ENCODE peak calls at places on chromosome 21, in six cellular contexts. One of them, this sample, is unnamed.

GRCh38 chr21:29568020-29568419 is 269.3 kb downstream of the BACH1 start:
- DNase-seq in K562: no peak
- DNase-seq in breast epithelium: no peak
- DNase-seq in suprapubic skin: no peak
- DNase-seq in IMR-90: no peak
- DNase-seq in NB4: no peak
- DNase-seq in this sample: no peak

GRCh38 chr21:45053561-45053960 is 20.8 kb upstream of the ADARB1 start:
- DNase-seq in K562: no peak
- DNase-seq in breast epithelium: no peak
- DNase-seq in suprapubic skin: no peak
- DNase-seq in IMR-90: no peak
- DNase-seq in NB4: no peak
- DNase-seq in this sample: no peak

GRCh38 chr21:36260030-36260787 is 59.8 kb upstream of the MORC3 start:
- DNase-seq in NB4: peak; percentile 68
- DNase-seq in K562: peak; percentile 74
- DNase-seq in suprapubic skin: no peak
- DNase-seq in breast epithelium: no peak
- DNase-seq in IMR-90: peak; percentile 73
- DNase-seq in this sample: peak; percentile 45

GRCh38 chr21:29547998-29548397 is 249.3 kb downstream of the BACH1 start:
- DNase-seq in breast epithelium: no peak
- DNase-seq in NB4: no peak
- DNase-seq in suprapubic skin: no peak
- DNase-seq in IMR-90: no peak
- DNase-seq in K562: no peak
- DNase-seq in this sample: no peak

GRCh38 chr21:30152792-30153191 is 13.8 kb downstream of the CLDN17 start:
- DNase-seq in breast epithelium: no peak
- DNase-seq in NB4: no peak
- DNase-seq in IMR-90: no peak
- DNase-seq in K562: no peak
- DNase-seq in suprapubic skin: no peak
- DNase-seq in this sample: no peak

GRCh38 chr21:39935716-39936115 is 68.5 kb downstream of the PCP4 start:
- DNase-seq in IMR-90: no peak
- DNase-seq in K562: no peak
- DNase-seq in suprapubic skin: no peak
- DNase-seq in breast epithelium: no peak
- DNase-seq in NB4: no peak
- DNase-seq in this sample: peak; percentile 42

GRCh38 chr21:38352536-38353219 is 95.9 kb downstream of the KCNJ15 start:
- DNase-seq in suprapubic skin: no peak
- DNase-seq in NB4: peak; percentile 43
- DNase-seq in K562: peak; percentile 62
- DNase-seq in breast epithelium: no peak
- DNase-seq in IMR-90: peak; percentile 76
- DNase-seq in this sample: peak; percentile 66

GRCh38 chr21:44898851-44899767 is 21.6 kb downstream of the ITGB2 start:
- DNase-seq in breast epithelium: no peak
- DNase-seq in suprapubic skin: no peak
- DNase-seq in IMR-90: no peak
- DNase-seq in NB4: no peak
- DNase-seq in K562: no peak
- DNase-seq in this sample: no peak

GRCh38 chr21:43603641-43604504 is 55.4 kb downstream of the HSF2BP start:
- DNase-seq in breast epithelium: no peak
- DNase-seq in NB4: peak; percentile 15
- DNase-seq in IMR-90: peak; percentile 67
- DNase-seq in suprapubic skin: no peak
- DNase-seq in K562: peak; percentile 7
- DNase-seq in this sample: no peak

GRCh38 chr21:36769051-36769867 is 70.3 kb downstream of the SIM2 start:
- DNase-seq in IMR-90: peak; percentile 61
- DNase-seq in K562: no peak
- DNase-seq in suprapubic skin: peak; percentile 8
- DNase-seq in breast epithelium: no peak
- DNase-seq in NB4: no peak
- DNase-seq in this sample: no peak

GRCh38 chr21:37153935-37154350 is 80.9 kb downstream of the TTC3 start:
- DNase-seq in K562: no peak
- DNase-seq in suprapubic skin: no peak
- DNase-seq in IMR-90: peak; percentile 18
- DNase-seq in breast epithelium: no peak
- DNase-seq in NB4: peak; percentile 21
- DNase-seq in this sample: no peak

GRCh38 chr21:26795866-26796329 is 49.3 kb downstream of the ADAMTS1 start:
- DNase-seq in K562: no peak
- DNase-seq in NB4: no peak
- DNase-seq in IMR-90: peak; percentile 100
- DNase-seq in suprapubic skin: no peak
- DNase-seq in breast epithelium: no peak
- DNase-seq in this sample: no peak

GRCh38 chr21:36630485-36631206 is 68.3 kb upstream of the SIM2 start:
- DNase-seq in K562: peak; percentile 82
- DNase-seq in NB4: peak; percentile 53
- DNase-seq in IMR-90: peak; percentile 22
- DNase-seq in suprapubic skin: no peak
- DNase-seq in breast epithelium: peak; percentile 67
- DNase-seq in this sample: peak; percentile 27

GRCh38 chr21:23936224-23936623 is 1671.1 kb downstream of the MRPL39 start:
- DNase-seq in suprapubic skin: no peak
- DNase-seq in IMR-90: peak; percentile 48
- DNase-seq in breast epithelium: no peak
- DNase-seq in NB4: peak; percentile 55
- DNase-seq in K562: peak; percentile 33
- DNase-seq in this sample: no peak

GRCh38 chr21:44982558-44983244 is 42.9 kb downstream of the SLX9 start:
- DNase-seq in suprapubic skin: peak; percentile 49
- DNase-seq in K562: no peak
- DNase-seq in breast epithelium: no peak
- DNase-seq in IMR-90: peak; percentile 41
- DNase-seq in NB4: no peak
- DNase-seq in this sample: no peak

GRCh38 chr21:27653481-27653880 is 686.6 kb upstream of the ADAMTS5 start:
- DNase-seq in NB4: no peak
- DNase-seq in IMR-90: no peak
- DNase-seq in breast epithelium: no peak
- DNase-seq in suprapubic skin: no peak
- DNase-seq in K562: no peak
- DNase-seq in this sample: no peak

GRCh38 chr21:44817914-44818635 is at the start of gene SUMO3:
- DNase-seq in NB4: peak; percentile 85
- DNase-seq in suprapubic skin: peak; percentile 82
- DNase-seq in breast epithelium: peak; percentile 82
- DNase-seq in K562: peak; percentile 93
- DNase-seq in IMR-90: peak; percentile 76
- DNase-seq in this sample: peak; percentile 96

GRCh38 chr21:39518055-39518844 is 66.5 kb downstream of the SH3BGR start:
- DNase-seq in K562: peak; percentile 82
- DNase-seq in IMR-90: peak; percentile 32
- DNase-seq in NB4: peak; percentile 66
- DNase-seq in breast epithelium: no peak
- DNase-seq in suprapubic skin: no peak
- DNase-seq in this sample: no peak

GRCh38 chr21:17003763-17004373 is 509.0 kb upstream of the CXADR start:
- DNase-seq in IMR-90: peak; percentile 3
- DNase-seq in K562: no peak
- DNase-seq in breast epithelium: no peak
- DNase-seq in suprapubic skin: no peak
- DNase-seq in NB4: no peak
- DNase-seq in this sample: no peak

DNA sequence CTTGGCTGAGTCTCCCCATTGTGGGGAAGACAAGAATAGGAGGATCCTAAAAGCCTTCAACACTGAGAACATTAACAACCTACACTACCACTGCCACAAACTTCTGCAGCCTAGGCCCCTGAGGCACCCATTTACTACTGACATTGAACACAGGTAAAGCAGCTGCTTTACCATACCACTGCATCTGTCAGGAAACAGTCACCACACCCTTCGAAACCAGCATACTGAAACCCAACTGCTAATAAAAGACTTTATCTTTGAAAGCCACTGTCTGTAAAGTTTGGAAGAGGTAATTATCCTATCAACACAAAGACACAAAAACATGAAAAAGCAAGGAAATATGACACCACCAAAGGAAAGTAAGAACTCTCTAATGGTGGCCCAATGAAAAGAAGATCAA is 7.4 kb downstream of the IFNAR1 start:
- DNase-seq in breast epithelium: no peak
- DNase-seq in IMR-90: no peak
- DNase-seq in K562: peak; percentile 73
- DNase-seq in NB4: no peak
- DNase-seq in suprapubic skin: no peak
- DNase-seq in this sample: no peak
- TF ChIP-seq POLR2A in breast epithelium: no peak
- TF ChIP-seq POLR2A in IMR-90: no peak
- TF ChIP-seq POLR2A in K562: no peak
- TF ChIP-seq POLR2A in NB4: no peak
- TF ChIP-seq POLR2A in suprapubic skin: no peak
- TF ChIP-seq POLR2A in this sample: no peak

DNA sequence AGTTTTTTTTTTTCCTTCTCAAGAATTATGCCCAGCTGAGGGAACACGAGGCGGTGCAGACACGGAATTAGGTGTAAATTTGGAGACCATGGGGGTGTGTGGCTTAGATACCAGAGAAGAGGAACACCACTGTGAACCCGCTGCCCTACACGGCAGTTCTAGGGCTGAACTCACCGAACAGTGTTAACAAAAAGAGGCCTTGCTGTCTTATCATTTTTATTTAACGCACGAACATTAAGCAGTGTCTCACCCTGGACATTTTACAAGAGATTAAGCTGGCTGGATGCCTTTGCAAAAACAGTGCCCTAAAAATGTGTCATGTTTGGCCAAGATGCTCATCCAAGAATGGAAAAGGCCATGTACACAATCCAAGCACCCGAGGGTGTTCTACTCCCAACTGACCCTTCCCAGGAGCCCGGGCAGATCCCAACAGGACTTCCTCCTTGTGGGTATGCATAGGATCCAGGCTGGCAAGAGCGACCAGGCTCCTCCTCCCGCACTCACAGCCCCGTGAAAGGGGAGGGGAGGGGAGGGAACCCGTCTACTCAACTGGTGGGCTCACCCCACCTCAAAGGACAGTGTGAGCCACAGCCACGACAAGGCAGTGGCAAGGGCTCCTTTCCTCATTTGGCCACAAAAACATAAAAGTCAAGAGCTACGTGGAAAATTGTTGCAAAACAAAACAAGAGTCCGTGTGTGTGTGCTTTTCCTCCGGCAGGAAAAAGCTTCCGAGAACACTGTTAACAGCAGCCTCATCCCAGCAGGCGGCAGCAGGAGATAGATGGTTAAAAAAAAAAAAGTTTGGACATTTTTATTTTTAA is 20.3 kb downstream of the C2CD2 start:
- DNase-seq in NB4: no peak
- DNase-seq in suprapubic skin: peak; percentile 54
- DNase-seq in K562: no peak
- DNase-seq in IMR-90: peak; percentile 56
- DNase-seq in breast epithelium: no peak
- DNase-seq in this sample: no peak
- TF ChIP-seq CTCF in NB4: no peak
- TF ChIP-seq CTCF in suprapubic skin: no peak
- TF ChIP-seq CTCF in K562: no peak
- TF ChIP-seq CTCF in IMR-90: peak; percentile 54
- TF ChIP-seq CTCF in breast epithelium: no peak
- TF ChIP-seq CTCF in this sample: no peak

DNA sequence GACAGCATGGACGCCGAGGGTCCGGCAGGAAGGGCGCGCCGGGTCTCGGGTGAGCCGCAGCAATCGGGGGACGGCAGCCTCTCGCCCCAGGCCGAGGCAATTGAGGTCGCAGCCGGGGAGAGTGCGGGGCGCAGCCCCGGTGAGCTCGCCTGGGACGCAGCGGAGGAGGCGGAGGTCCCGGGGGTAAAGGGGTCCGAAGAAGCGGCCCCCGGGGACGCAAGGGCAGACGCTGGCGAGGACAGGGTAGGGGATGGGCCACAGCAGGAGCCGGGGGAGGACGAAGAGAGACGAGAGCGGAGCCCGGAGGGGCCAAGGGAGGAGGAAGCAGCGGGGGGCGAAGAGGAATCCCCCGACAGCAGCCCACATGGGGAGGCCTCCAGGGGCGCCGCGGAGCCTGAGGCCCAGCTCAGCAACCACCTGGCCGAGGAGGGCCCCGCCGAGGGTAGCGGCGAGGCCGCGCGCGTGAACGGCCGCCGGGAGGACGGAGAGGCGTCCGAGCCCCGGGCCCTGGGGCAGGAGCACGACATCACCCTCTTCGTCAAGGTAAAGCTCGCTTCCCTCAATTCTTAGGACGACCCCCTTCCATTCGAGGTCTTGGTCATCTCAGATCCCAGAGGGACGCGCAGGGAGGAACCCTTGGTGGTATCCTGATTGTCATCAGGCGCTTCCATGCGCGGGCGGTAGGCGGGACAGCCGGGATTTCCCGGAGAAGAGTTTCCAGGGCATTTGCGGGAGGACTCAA is 1.6 kb downstream of the CLIC6 start:
- DNase-seq in K562: no peak
- DNase-seq in NB4: no peak
- DNase-seq in breast epithelium: no peak
- DNase-seq in suprapubic skin: no peak
- DNase-seq in IMR-90: no peak
- DNase-seq in this sample: no peak
- TF ChIP-seq POLR2A in K562: no peak
- TF ChIP-seq POLR2A in NB4: no peak
- TF ChIP-seq POLR2A in breast epithelium: no peak
- TF ChIP-seq POLR2A in suprapubic skin: no peak
- TF ChIP-seq POLR2A in IMR-90: no peak
- TF ChIP-seq POLR2A in this sample: no peak

GRCh38 chr21:31548688-31549087 is 110.8 kb upstream of the SOD1 start:
- DNase-seq in K562: no peak
- DNase-seq in breast epithelium: no peak
- DNase-seq in suprapubic skin: no peak
- DNase-seq in IMR-90: no peak
- DNase-seq in NB4: no peak
- DNase-seq in this sample: no peak
- TF ChIP-seq CTCF in K562: no peak
- TF ChIP-seq CTCF in breast epithelium: no peak
- TF ChIP-seq CTCF in suprapubic skin: no peak
- TF ChIP-seq CTCF in IMR-90: no peak
- TF ChIP-seq CTCF in NB4: no peak
- TF ChIP-seq CTCF in this sample: no peak